ENCODE peak calls at places on chromosomes 12 and 14, in six cellular contexts. Z is G401; G is stimulated activated CD4-positive, alpha-beta T cell treated with anti-CD3 and anti-CD28 coated beads, Interleukin-12 subunit alpha, Interleukin-12 subunit beta, amount 100 ng/mL, for 48 hours; X is AG08395; D is A549; B is CD8-positive, alpha-beta memory T cell. S is an unnamed sample.

GRCh38 chr12:118052324-118053070 is 8.5 kb downstream of the WSB2 start:
- DNase-seq in D (peak), X (peak), Z (peak), B (no peak), G (peak), S (no peak)

GRCh38 chr12:12700249-12700648 is 4.3 kb upstream of the GPR19 start:
- DNase-seq in X (no peak), G (no peak), B (no peak), Z (no peak), D (no peak), S (no peak)

GRCh38 chr14:90970167-90970600 is 90.3 kb downstream of the RPS6KA5 start:
- DNase-seq in Z (no peak), X (no peak), G (no peak), D (peak), B (no peak), S (no peak)

GRCh38 chr14:59998575-59998974 is 78.6 kb downstream of the LRRC9 start:
- DNase-seq in B (no peak), G (no peak), X (peak), Z (no peak), D (no peak), S (no peak)

GRCh38 chr14:65354715-65355114 is 57.8 kb upstream of the FUT8 start:
- DNase-seq in D (no peak), Z (peak), G (no peak), B (no peak), X (no peak), S (no peak)

GRCh38 chr14:81245771-81246170 is 25.0 kb upstream of the GTF2A1 start:
- DNase-seq in D (no peak), X (peak), B (no peak), Z (no peak), G (no peak), S (no peak)

GRCh38 chr12:26406391-26406790 is 211.0 kb downstream of the SSPN start:
- DNase-seq in G (no peak), X (no peak), Z (peak), D (no peak), B (no peak), S (no peak)

GRCh38 chr12:100337727-100338126 is 19.1 kb upstream of the SLC17A8 start:
- DNase-seq in Z (no peak), X (no peak), D (no peak), B (no peak), G (no peak), S (no peak)

GRCh38 chr14:95068091-95068490 is 89.2 kb downstream of the DICER1 start:
- DNase-seq in Z (no peak), X (peak), B (no peak), D (no peak), G (no peak), S (no peak)

GRCh38 chr12:47885566-47885965 is 19.2 kb downstream of the VDR start:
- DNase-seq in B (no peak), D (no peak), Z (no peak), X (no peak), G (no peak), S (no peak)

GRCh38 chr12:27969011-27969900 is 3.3 kb downstream of the PTHLH start:
- DNase-seq in B (no peak), G (no peak), Z (no peak), D (peak), X (peak), S (no peak)